ENCODE peak calls at places on chromosomes 5 and 9, in six cellular contexts. G is amniotic stem cell; I is progenitor cell of endocrine pancreas; V is stimulated activated CD8-positive, alpha-beta memory T cell treated with anti-CD3 and anti-CD28 coated beads, Interleukin-15, amount 100 ng/mL, for 48 hours; E is endothelial cell; J is stimulated activated naive B cell treated with anti-CD40 and anti-IgM and Interleukin-4, amounts not matched to agents 10 μg/mL and 1 μg/mL and 100 μg/mL, for 72 hours. Y is an unnamed sample.

GRCh38 chr9:77800924-77801551 is 152.9 kb upstream of the GNA14 start:
- DNase-seq in G (no peak), I (no peak), V (no peak), E (no peak), J (no peak), Y (no peak)

GRCh38 chr9:114616684-114617520 is 5.8 kb downstream of the TMEM268 start:
- DNase-seq in G (no peak), I (no peak), V (no peak), E (no peak), J (peak), Y (no peak)

GRCh38 chr5:44885903-44886302 is 77.2 kb downstream of the MRPS30 start:
- DNase-seq in G (no peak), I (no peak), V (no peak), E (no peak), J (no peak), Y (no peak)

GRCh38 chr9:135614821-135615665 is 24.3 kb downstream of the GLT6D1 start:
- DNase-seq in G (no peak), I (no peak), V (no peak), E (no peak), J (no peak), Y (peak)

GRCh38 chr5:24059006-24059405 is 551.6 kb downstream of the PRDM9 start:
- DNase-seq in G (no peak), I (no peak), V (no peak), E (no peak), J (no peak), Y (no peak)

GRCh38 chr9:5838884-5839571 is 6.1 kb upstream of the ERMP1 start:
- DNase-seq in G (peak), I (no peak), V (no peak), E (no peak), J (no peak), Y (no peak)

GRCh38 chr9:89376741-89377140 is 58.4 kb downstream of the SECISBP2 start:
- DNase-seq in G (no peak), I (no peak), V (no peak), E (no peak), J (no peak), Y (no peak)

GRCh38 chr9:134284741-134285140 is 41.5 kb upstream of the RXRA start:
- DNase-seq in G (no peak), I (no peak), V (no peak), E (no peak), J (no peak), Y (no peak)